ENCODE peak calls at places on chromosomes 11 and 22, in five cellular contexts. C, K, Q, F and Z are unnamed samples.

GRCh38 chr11:9758676-9759518 is 95.0 kb downstream of the SWAP70 start:
- DNase-seq in C (peak), K (peak), Q (peak), F (no peak), Z (peak)

GRCh38 chr11:68956142-68956541 is 24.6 kb downstream of the MRGPRD start:
- DNase-seq in C (no peak), K (peak), Q (no peak), F (no peak), Z (peak)

GRCh38 chr11:65864758-65865471 is 4.7 kb downstream of the MUS81 start:
- DNase-seq in C (no peak), K (no peak), Q (no peak), F (no peak), Z (no peak)

GRCh38 chr22:27867114-27867957 is 51.7 kb downstream of the PITPNB start:
- DNase-seq in C (no peak), K (peak), Q (no peak), F (no peak), Z (no peak)

GRCh38 chr11:68374531-68374930 is 62.1 kb downstream of the LRP5 start:
- DNase-seq in C (no peak), K (no peak), Q (no peak), F (no peak), Z (no peak)

GRCh38 chr11:107251298-107251697 is 206.3 kb downstream of the CWF19L2 start:
- DNase-seq in C (no peak), K (no peak), Q (no peak), F (no peak), Z (no peak)

GRCh38 chr11:78860720-78861422 is 286.2 kb upstream of the NARS2 start:
- DNase-seq in C (peak), K (peak), Q (no peak), F (no peak), Z (peak)

GRCh38 chr11:73995731-73996130 is 13.1 kb upstream of the UCP2 start:
- DNase-seq in C (no peak), K (peak), Q (no peak), F (no peak), Z (no peak)

GRCh38 chr11:30346068-30346688 is 23.3 kb downstream of the ARL14EP start:
- DNase-seq in C (peak), K (no peak), Q (no peak), F (peak), Z (peak)

GRCh38 chr11:20003357-20003756 is 156.9 kb downstream of the DBX1 start:
- DNase-seq in C (no peak), K (no peak), Q (peak), F (no peak), Z (no peak)

GRCh38 chr22:29380032-29380781 is 8.2 kb downstream of the AP1B1 start:
- DNase-seq in C (no peak), K (no peak), Q (peak), F (no peak), Z (no peak)

GRCh38 chr11:119854521-119854920 is 125.5 kb upstream of the NECTIN1 start:
- DNase-seq in C (no peak), K (no peak), Q (no peak), F (no peak), Z (no peak)

GRCh38 chr11:1839924-1840779 is 1.4 kb downstream of the TNNI2 start:
- DNase-seq in C (no peak), K (no peak), Q (no peak), F (no peak), Z (peak)

GRCh38 chr11:14320020-14320419 is 39.0 kb downstream of the RRAS2 start:
- DNase-seq in C (no peak), K (peak), Q (no peak), F (no peak), Z (no peak)

GRCh38 chr22:27785818-27786217 is 15.7 kb downstream of the MN1 start:
- DNase-seq in C (no peak), K (no peak), Q (no peak), F (no peak), Z (no peak)

GRCh38 chr22:20155330-20156041 is 4.6 kb upstream of the CCDC188 start:
- DNase-seq in C (peak), K (no peak), Q (no peak), F (peak), Z (peak)